ENCODE peak calls at places on chromosomes 13 and 19, in four cellular contexts. B is right cardiac atrium, E is upper lobe of right lung, T is psoas muscle. V is an unnamed sample.

GRCh38 chr19:869245-870177 is 10.0 kb downstream of the CFD start:
- DNase-seq in B (peak; percentile 83), E (no peak), T (peak; percentile 81), V (no peak)

GRCh38 chr13:20960663-20961309 is 58.2 kb upstream of the XPO4 start:
- DNase-seq in E (no peak), T (no peak), B (no peak), V (no peak)

GRCh38 chr13:94419304-94419943 is 60.1 kb downstream of the DCT start:
- DNase-seq in E (no peak), T (no peak), B (no peak), V (no peak)

GRCh38 chr19:44758596-44758995 is 10.1 kb downstream of the BCL3 start:
- DNase-seq in B (no peak), T (no peak), E (no peak), V (no peak)

GRCh38 chr19:9878511-9879196 is 43.5 kb downstream of the PIN1 start:
- DNase-seq in B (no peak), E (no peak), T (no peak), V (no peak)

GRCh38 chr13:90430127-90430526 is 917.4 kb upstream of the MIR17HG start:
- DNase-seq in T (no peak), B (no peak), E (no peak), V (no peak)

GRCh38 chr19:16051254-16052025 is 24.9 kb upstream of the TPM4 start:
- DNase-seq in B (no peak), T (no peak), E (no peak), V (no peak)

GRCh38 chr13:113364371-113364932 is 522 bp upstream of the GRTP1 start:
- DNase-seq in E (no peak), T (peak; percentile 45), B (no peak), V (no peak)

GRCh38 chr13:100131863-100132574 is 43.1 kb downstream of the PCCA start:
- DNase-seq in E (no peak), T (no peak), B (no peak), V (no peak)

GRCh38 chr19:9622531-9622930 is 1.5 kb upstream of the ZNF561 start:
- DNase-seq in E (no peak), T (no peak), B (no peak), V (no peak)

GRCh38 chr13:30797847-30798246 is 62.5 kb downstream of the ALOX5AP start:
- DNase-seq in E (no peak), B (no peak), T (no peak), V (no peak)

GRCh38 chr19:1082928-1083816 is 12.0 kb downstream of the POLR2E start:
- DNase-seq in T (no peak), E (peak; percentile 65), B (no peak), V (no peak)

GRCh38 chr19:45130888-45131615 is 29.7 kb downstream of the NKPD1 start:
- DNase-seq in B (no peak), E (no peak), T (no peak), V (no peak)

GRCh38 chr19:29404015-29404414 is 121.8 kb upstream of the VSTM2B start:
- DNase-seq in E (no peak), B (no peak), T (no peak), V (no peak)

GRCh38 chr19:15989889-15990288 is 41.1 kb downstream of the OR10H4 start:
- DNase-seq in B (no peak), E (no peak), T (no peak), V (no peak)

GRCh38 chr13:33057019-33057785 is 41.0 kb downstream of the KL start:
- DNase-seq in E (no peak), B (peak; percentile 40), T (no peak), V (no peak)

GRCh38 chr19:13012690-13013608 is 17.7 kb downstream of the NFIX start:
- DNase-seq in T (peak; percentile 84), E (no peak), B (peak; percentile 71), V (peak; percentile 73)

GRCh38 chr19:58274771-58275199 is 4.0 kb upstream of the ZNF8 start:
- DNase-seq in E (no peak), B (no peak), T (no peak), V (no peak)

GRCh38 chr19:1862424-1863307 is 713 bp downstream of the KLF16 start:
- DNase-seq in T (peak; percentile 51), B (no peak), E (peak; percentile 78), V (peak; percentile 76)

GRCh38 chr13:100330662-100331061 is 241.8 kb downstream of the PCCA start:
- DNase-seq in B (no peak), E (no peak), T (no peak), V (no peak)

GRCh38 chr13:46582190-46582589 is 29.2 kb downstream of the LRCH1 start:
- DNase-seq in B (no peak), E (no peak), T (no peak), V (no peak)

GRCh38 chr19:15923702-15924101 is 10.6 kb downstream of the CYP4F11 start:
- DNase-seq in E (no peak), T (no peak), B (no peak), V (peak; percentile 72)

DNA sequence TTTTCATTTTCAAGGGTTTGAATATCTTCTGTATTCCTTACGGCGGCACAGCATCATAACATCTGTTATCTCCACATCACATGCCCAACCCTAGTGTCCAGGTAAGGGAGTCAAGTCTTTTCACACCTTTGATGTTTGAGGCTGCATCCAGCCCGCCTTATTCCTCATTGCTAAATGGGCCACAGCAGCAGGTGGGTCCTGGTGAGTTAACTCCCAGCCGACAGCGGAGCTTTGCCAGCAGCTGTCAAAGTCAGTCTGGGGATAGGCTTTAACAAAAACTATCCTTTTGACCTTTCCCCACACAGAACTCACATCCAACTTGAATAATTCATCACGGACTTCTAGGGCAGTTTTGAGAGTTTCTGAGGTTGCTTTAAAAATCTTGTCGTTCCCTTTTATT is 235.1 kb downstream of the DLEU7 start:
- DNase-seq in T (no peak), B (no peak), E (no peak), V (no peak)
- H3K4me3 ChIP-seq in T (no peak overlapping the region), B (no peak overlapping the region), E (no peak overlapping the region), V (no peak overlapping the region)

DNA sequence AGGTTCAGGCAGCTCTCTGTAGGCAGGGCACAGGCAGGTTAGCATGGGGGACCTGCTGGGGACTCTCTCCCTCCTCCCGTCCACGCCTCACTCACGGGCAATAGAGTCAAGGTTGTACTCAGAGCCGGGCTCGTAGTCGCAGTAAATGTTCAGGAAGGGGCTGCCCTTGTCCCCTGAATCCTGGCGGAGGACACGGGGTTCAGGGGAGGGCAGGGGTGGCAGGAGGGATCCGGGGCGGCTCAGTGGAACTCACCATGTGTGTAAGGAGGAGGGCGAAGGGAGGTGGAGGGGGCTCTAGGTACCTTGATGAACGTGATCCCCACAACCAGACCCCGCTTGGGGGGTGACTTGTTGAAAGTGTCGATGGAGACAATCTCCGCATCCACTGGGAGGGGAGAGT is 819 bp downstream of the KPTN start:
- DNase-seq in E (no peak), B (no peak), T (no peak), V (no peak)
- H3K9me3 ChIP-seq in E (no peaks in the 10 kb centered on the region), B (no peaks in the 10 kb centered on the region), T (no peaks in the 10 kb centered on the region), V (no peaks in the 10 kb centered on the region)

GRCh38 chr19:6590458-6591319 is at the start of gene CD70:
- DNase-seq in B (no peak), T (peak; percentile 29), E (no peak), V (peak; percentile 14)

GRCh38 chr19:6587998-6588507 is 2.9 kb downstream of the CD70 start:
- DNase-seq in T (no peak), B (no peak), E (no peak), V (no peak)

GRCh38 chr19:6588508-6589345 is 2.2 kb downstream of the CD70 start:
- DNase-seq in E (no peak), T (no peak), B (no peak), V (no peak)

GRCh38 chr19:6587093-6587820 is 3.7 kb downstream of the CD70 start:
- DNase-seq in B (no peak), T (no peak), E (no peak), V (peak; percentile 39)

GRCh38 chr19:6589711-6590457 is 1.1 kb downstream of the CD70 start:
- DNase-seq in B (no peak), E (no peak), T (no peak), V (no peak)
- H3K4me3 ChIP-seq in B (no peak overlapping the region), E (peak overlapping the region; percentile 21), T (no peak overlapping the region), V (no peak overlapping the region)

GRCh38 chr19:46546194-46546896 is 50.7 kb upstream of the PNMA8B start:
- DNase-seq in B (peak; percentile 42), E (peak; percentile 73), T (no peak), V (peak; percentile 60)

GRCh38 chr19:46555684-46556083 is 45.4 kb upstream of the CALM3 start:
- DNase-seq in E (no peak), T (no peak), B (no peak), V (no peak)

GRCh38 chr19:46551175-46551574 is 50.0 kb upstream of the CALM3 start:
- DNase-seq in T (no peak), E (no peak), B (no peak), V (no peak)

GRCh38 chr19:46550684-46551083 is 50.4 kb upstream of the CALM3 start:
- DNase-seq in E (no peak), T (no peak), B (no peak), V (no peak)
- H3K9me3 ChIP-seq in E (no peaks in the 10 kb centered on the region), T (peaks cover 21% of the 10 kb centered on the region), B (no peaks in the 10 kb centered on the region), V (peaks cover 6% of the 10 kb centered on the region)

GRCh38 chr13:29581666-29582065 is 13.8 kb downstream of the SLC7A1 start:
- DNase-seq in T (no peak), E (no peak), B (no peak), V (no peak)
- H3K4me3 ChIP-seq in T (no peak overlapping the region), E (no peak overlapping the region), B (no peak overlapping the region), V (no peak overlapping the region)

GRCh38 chr19:36986601-36987000 is 70.5 kb downstream of the ZNF568 start:
- DNase-seq in T (no peak), E (no peak), B (no peak), V (no peak)
- H3K9me3 ChIP-seq in T (peaks cover 20% of the 10 kb centered on the region), E (no peaks in the 10 kb centered on the region), B (no peaks in the 10 kb centered on the region), V (peaks cover 60% of the 10 kb centered on the region)

DNA sequence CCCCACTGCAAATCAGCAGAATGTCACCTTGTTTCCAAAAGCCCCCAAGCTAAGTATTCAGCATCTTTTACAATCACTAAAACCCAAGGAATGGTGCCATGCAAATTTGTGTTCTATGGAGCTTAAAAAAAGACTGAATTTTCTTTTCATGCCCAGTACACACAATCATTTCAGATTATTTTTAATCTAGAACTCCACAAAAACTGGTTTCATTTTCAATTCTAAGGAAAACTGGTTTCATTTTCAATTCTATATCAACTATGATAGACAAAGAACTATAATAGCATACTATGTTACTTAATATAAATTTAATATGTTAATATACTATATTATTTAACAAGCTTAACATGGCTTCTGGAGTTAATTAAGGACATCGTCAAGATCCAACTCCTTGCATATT is 88.4 kb upstream of the DOCK9 start:
- DNase-seq in T (no peak), B (no peak), E (no peak), V (no peak)
- H3K4me3 ChIP-seq in T (peak overlapping the region; percentile 9), B (peak overlapping the region; percentile 4), E (no peak overlapping the region), V (no peak overlapping the region)

GRCh38 chr19:23002690-23003422 is at the start of gene ZNF728:
- DNase-seq in B (peak; percentile 89), T (peak; percentile 75), E (peak; percentile 61), V (peak; percentile 30)
- H3K9me3 ChIP-seq in B (no peaks in the 10 kb centered on the region), T (no peaks in the 10 kb centered on the region), E (peaks cover 4% of the 10 kb centered on the region), V (peaks cover 81% of the 10 kb centered on the region)

V was measured in mucosa of descending colon.